ENCODE peak calls at places on chromosome 1, in six cellular contexts. K is WTC11, O is HepG2, T is K562, P is GM12878, U is H1. N is an unnamed sample.

GRCh38 chr1:225685476-225686176 is 32.7 kb upstream of the ENAH start:
- DNase-seq in K (no peak), O (no peak), T (no peak), P (no peak), U (no peak), N (no peak)

GRCh38 chr1:205069371-205070125 is 14.7 kb downstream of the TMEM81 start:
- DNase-seq in K (no peak), O (no peak), T (no peak), P (no peak), U (no peak), N (no peak)

GRCh38 chr1:108079550-108079949 is 114.6 kb upstream of the VAV3 start:
- DNase-seq in K (peak; percentile 13), O (no peak), T (peak; percentile 93), P (no peak), U (no peak), N (peak; percentile 18)

GRCh38 chr1:159012495-159012894 is 2.8 kb downstream of the IFI16 start:
- DNase-seq in K (no peak), O (no peak), T (no peak), P (peak; percentile 58), U (no peak), N (no peak)

GRCh38 chr1:30407862-30408580 is 315.4 kb downstream of the MATN1 start:
- DNase-seq in K (no peak), O (no peak), T (no peak), P (no peak), U (peak; percentile 23), N (no peak)

GRCh38 chr1:51044834-51045233 is 57.2 kb upstream of the C1orf185 start:
- DNase-seq in K (no peak), O (no peak), T (peak; percentile 21), P (no peak), U (no peak), N (no peak)

GRCh38 chr1:3139871-3140837 is 71.2 kb downstream of the PRDM16 start:
- DNase-seq in K (no peak), O (no peak), T (no peak), P (no peak), U (no peak), N (no peak)

GRCh38 chr1:13699936-13700520 is at the start of gene PRDM2:
- DNase-seq in K (peak; percentile 34), O (no peak), T (peak; percentile 17), P (no peak), U (peak; percentile 68), N (peak; percentile 55)

GRCh38 chr1:145918992-145919939 is 749 bp upstream of the PEX11B start:
- DNase-seq in K (peak; percentile 44), O (peak; percentile 56), T (peak; percentile 82), P (no peak), U (peak; percentile 71), N (peak; percentile 60)

GRCh38 chr1:59457786-59458185 is 160.9 kb downstream of the FGGY start:
- DNase-seq in K (no peak), O (no peak), T (no peak), P (no peak), U (no peak), N (no peak)

GRCh38 chr1:154471304-154471703 is 30.7 kb upstream of the TDRD10 start:
- DNase-seq in K (no peak), O (no peak), T (no peak), P (no peak), U (no peak), N (no peak)

GRCh38 chr1:154468480-154469240 is 33.4 kb upstream of the TDRD10 start:
- DNase-seq in K (no peak), O (no peak), T (no peak), P (no peak), U (no peak), N (no peak)

GRCh38 chr1:154466879-154467767 is 34.9 kb upstream of the TDRD10 start:
- DNase-seq in K (no peak), O (no peak), T (peak; percentile 44), P (peak; percentile 43), U (no peak), N (peak; percentile 41)

GRCh38 chr1:154467768-154468102 is 34.3 kb upstream of the TDRD10 start:
- DNase-seq in K (no peak), O (no peak), T (no peak), P (no peak), U (no peak), N (no peak)

DNA sequence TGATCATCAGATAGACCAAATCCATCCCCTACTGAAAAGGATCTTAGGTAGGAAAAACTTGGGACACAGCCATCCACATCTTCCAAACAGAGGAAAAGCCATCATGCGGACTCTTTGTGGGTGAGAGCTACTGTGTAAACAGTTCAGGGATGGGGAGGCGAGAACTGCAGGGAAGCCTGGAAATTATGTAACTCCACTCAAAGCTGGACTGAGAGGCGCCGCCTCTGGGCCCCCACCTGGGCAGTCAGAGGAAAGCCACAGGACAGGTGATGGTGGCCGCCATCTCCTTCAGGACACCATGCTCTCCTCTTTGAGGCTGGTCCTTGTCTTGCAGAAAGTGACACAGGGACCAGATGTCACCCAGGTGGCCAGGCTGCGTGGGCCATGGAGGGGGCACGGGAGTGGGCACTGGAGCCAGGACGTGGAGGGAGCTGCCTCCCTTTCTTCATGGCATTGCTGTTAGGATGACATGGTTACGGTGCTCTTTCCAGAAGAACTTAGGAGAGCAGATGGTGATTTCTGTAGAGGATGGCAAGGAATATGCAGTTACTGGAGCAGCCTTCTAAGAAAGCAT is 32.1 kb upstream of the TDRD10 start:
- DNase-seq in K (no peak), O (peak; percentile 50), T (no peak), P (no peak), U (no peak), N (no peak)
- TF ChIP-seq CREB1 in K (no peak), O (no peak), T (no peak), P (no peak), U (no peak), N (no peak)

GRCh38 chr1:233566886-233567285 is 47.0 kb upstream of the KCNK1 start:
- DNase-seq in K (no peak), O (no peak), T (no peak), P (no peak), U (no peak), N (no peak)

GRCh38 chr1:233561708-233562426 is 52.0 kb upstream of the KCNK1 start:
- DNase-seq in K (no peak), O (no peak), T (no peak), P (no peak), U (no peak), N (no peak)

GRCh38 chr1:233569636-233570035 is 44.3 kb upstream of the KCNK1 start:
- DNase-seq in K (no peak), O (no peak), T (no peak), P (no peak), U (no peak), N (no peak)

DNA sequence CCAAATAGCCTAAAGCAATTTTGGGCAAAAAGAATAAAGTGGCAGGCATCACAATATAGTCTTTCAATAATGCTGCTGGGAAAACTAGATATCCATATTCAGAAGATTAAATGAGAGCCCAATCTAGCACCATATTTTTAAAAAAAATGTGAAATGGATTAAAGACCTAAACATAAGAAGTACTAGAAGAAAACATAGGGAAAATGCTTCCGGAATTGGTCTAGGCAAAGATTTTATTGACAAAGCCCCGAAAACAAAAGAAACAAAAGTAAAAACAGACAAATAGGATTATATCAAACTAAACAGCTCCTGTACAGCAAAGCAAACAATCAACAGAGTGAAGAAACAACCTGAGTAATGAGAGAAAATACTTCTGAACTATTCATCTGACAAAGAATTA is 48.6 kb upstream of the KCNK1 start:
- DNase-seq in K (no peak), O (no peak), T (no peak), P (no peak), U (no peak), N (no peak)
- TF ChIP-seq CREB1 in K (no peak), O (no peak), T (no peak), P (no peak), U (no peak), N (no peak)

GRCh38 chr1:24692351-24692980 is 49.4 kb downstream of the SRRM1 start:
- DNase-seq in K (no peak), O (no peak), T (no peak), P (no peak), U (no peak), N (no peak)

GRCh38 chr1:24693827-24694379 is 50.8 kb downstream of the SRRM1 start:
- DNase-seq in K (no peak), O (no peak), T (no peak), P (no peak), U (no peak), N (no peak)

GRCh38 chr1:24695202-24695974 is 49.9 kb upstream of the CLIC4 start:
- DNase-seq in K (no peak), O (no peak), T (peak; percentile 72), P (no peak), U (no peak), N (no peak)

GRCh38 chr1:24696033-24696755 is 49.1 kb upstream of the CLIC4 start:
- DNase-seq in K (no peak), O (no peak), T (no peak), P (no peak), U (no peak), N (no peak)

GRCh38 chr1:24694380-24694843 is 50.8 kb upstream of the CLIC4 start:
- DNase-seq in K (no peak), O (no peak), T (peak; percentile 55), P (peak; percentile 79), U (no peak), N (no peak)
- TF ChIP-seq CREB1 in K (no peak), O (no peak), T (no peak), P (no peak), U (no peak), N (no peak)

GRCh38 chr1:94621392-94621791 is 79.8 kb upstream of the F3 start:
- DNase-seq in K (no peak), O (no peak), T (peak; percentile 70), P (no peak), U (no peak), N (no peak)

GRCh38 chr1:94623560-94624148 is 82.1 kb upstream of the F3 start:
- DNase-seq in K (peak; percentile 16), O (no peak), T (no peak), P (no peak), U (peak; percentile 55), N (peak; percentile 55)

GRCh38 chr1:94620345-94621031 is 78.9 kb upstream of the F3 start:
- DNase-seq in K (no peak), O (no peak), T (no peak), P (no peak), U (no peak), N (no peak)

GRCh38 chr1:94622757-94623156 is 81.2 kb upstream of the F3 start:
- DNase-seq in K (peak; percentile 21), O (no peak), T (no peak), P (no peak), U (no peak), N (peak; percentile 49)

DNA sequence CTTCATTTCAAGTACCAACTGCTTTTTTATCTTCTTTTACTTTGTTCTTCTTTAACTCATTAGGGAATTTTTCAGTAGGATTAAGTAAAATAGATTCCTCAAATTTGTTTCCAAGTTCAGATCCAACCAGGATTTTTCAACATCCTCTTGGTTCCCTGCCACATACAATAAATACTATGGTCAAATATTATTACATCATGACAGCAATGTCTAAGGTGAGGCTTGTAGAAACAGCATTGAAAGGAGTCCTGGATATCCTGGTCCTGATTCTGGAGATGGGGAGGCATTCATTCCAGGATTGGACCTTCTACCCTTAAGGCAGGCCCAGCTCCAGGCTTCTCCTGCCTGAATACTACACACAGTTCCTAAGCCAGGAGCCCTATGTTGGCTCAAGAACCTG is 80.2 kb upstream of the F3 start:
- DNase-seq in K (no peak), O (no peak), T (no peak), P (no peak), U (no peak), N (no peak)
- TF ChIP-seq CREB1 in K (no peak), O (no peak), T (no peak), P (no peak), U (no peak), N (no peak)

GRCh38 chr1:9594471-9595155 is 5.9 kb downstream of the TMEM201 start:
- DNase-seq in K (no peak), O (no peak), T (no peak), P (no peak), U (no peak), N (no peak)
- TF ChIP-seq CREB1 in K (no peak), O (no peak), T (no peak), P (no peak), U (no peak), N (no peak)

N was measured in GM23338.